ENCODE peak calls at places on chromosomes 6 and 20, in five cellular contexts. W is IMR-90, C is A549, I is mesendoderm, G is GM23248. F is an unnamed sample.

GRCh38 chr20:47886454-47887041 is 101.3 kb upstream of the SULF2 start:
- DNase-seq in W (no peak), C (no peak), I (no peak), G (no peak), F (no peak)

GRCh38 chr20:1462001-1462400 is 4.6 kb downstream of the NSFL1C start:
- DNase-seq in W (no peak), C (no peak), I (no peak), G (no peak), F (no peak)

GRCh38 chr20:44833437-44833836 is 23.1 kb upstream of the RIMS4 start:
- DNase-seq in W (no peak), C (no peak), I (no peak), G (no peak), F (no peak)

GRCh38 chr20:50306478-50307423 is 116.1 kb downstream of the CEBPB start:
- DNase-seq in W (no peak), C (no peak), I (no peak), G (no peak), F (no peak)

GRCh38 chr6:20061952-20062351 is 150.3 kb downstream of the MBOAT1 start:
- DNase-seq in W (no peak), C (no peak), I (no peak), G (no peak), F (no peak)

GRCh38 chr6:155001482-155001881 is 6.4 kb downstream of the TIAM2 start:
- DNase-seq in W (peak; percentile 47), C (no peak), I (no peak), G (no peak), F (no peak)

GRCh38 chr20:63212393-63212730 is 3.6 kb downstream of the YTHDF1 start:
- DNase-seq in W (no peak), C (no peak), I (peak; percentile 40), G (peak; percentile 29), F (no peak)

GRCh38 chr20:13443690-13444089 is 195.0 kb downstream of the TASP1 start:
- DNase-seq in W (no peak), C (no peak), I (no peak), G (no peak), F (no peak)

GRCh38 chr6:10800810-10801209 is 37.5 kb downstream of the MAK start:
- DNase-seq in W (peak; percentile 60), C (peak; percentile 47), I (peak; percentile 28), G (peak; percentile 43), F (peak; percentile 4)

GRCh38 chr20:56628015-56628872 is 862 bp upstream of the TFAP2C start:
- DNase-seq in W (no peak), C (peak; percentile 55), I (peak; percentile 60), G (peak; percentile 66), F (no peak)

GRCh38 chr20:35514371-35514960 is 15.0 kb downstream of the C20orf173 start:
- DNase-seq in W (no peak), C (no peak), I (no peak), G (no peak), F (no peak)

GRCh38 chr20:58792426-58792825 is 58.3 kb downstream of the GNAS-AS1 start:
- DNase-seq in W (no peak), C (no peak), I (no peak), G (no peak), F (no peak)

GRCh38 chr6:108779521-108779920 is 68.7 kb upstream of the ARMC2 start:
- DNase-seq in W (no peak), C (no peak), I (no peak), G (peak; percentile 42), F (no peak)

GRCh38 chr20:7171911-7172310 is 404.4 kb downstream of the BMP2 start:
- DNase-seq in W (no peak), C (no peak), I (peak; percentile 37), G (peak; percentile 33), F (no peak)

GRCh38 chr6:139390447-139390846 is 16.0 kb upstream of the CITED2 start:
- DNase-seq in W (no peak), C (no peak), I (no peak), G (no peak), F (no peak)

GRCh38 chr6:9224539-9224938 is 789.2 kb upstream of the SLC35B3 start:
- DNase-seq in W (no peak), C (no peak), I (no peak), G (peak; percentile 12), F (no peak)

GRCh38 chr20:35277531-35278395 is at the start of gene MMP24OS:
- DNase-seq in W (peak; percentile 82), C (peak; percentile 84), I (peak; percentile 96), G (peak; percentile 94), F (peak; percentile 66)

GRCh38 chr6:42313038-42313437 is 95.4 kb upstream of the MRPS10 start:
- DNase-seq in W (peak; percentile 84), C (no peak), I (no peak), G (peak; percentile 76), F (no peak)

GRCh38 chr6:141153563-141153962 is 979.2 kb upstream of the GJE1 start:
- DNase-seq in W (no peak), C (no peak), I (peak; percentile 41), G (no peak), F (no peak)

GRCh38 chr6:106527979-106528378 is 101.3 kb downstream of the RTN4IP1 start:
- DNase-seq in W (peak; percentile 98), C (peak; percentile 40), I (no peak), G (peak; percentile 94), F (peak; percentile 83)

GRCh38 chr20:48791666-48792071 is 36.1 kb downstream of the PREX1 start:
- DNase-seq in W (peak; percentile 32), C (no peak), I (no peak), G (peak; percentile 80), F (no peak)

DNA sequence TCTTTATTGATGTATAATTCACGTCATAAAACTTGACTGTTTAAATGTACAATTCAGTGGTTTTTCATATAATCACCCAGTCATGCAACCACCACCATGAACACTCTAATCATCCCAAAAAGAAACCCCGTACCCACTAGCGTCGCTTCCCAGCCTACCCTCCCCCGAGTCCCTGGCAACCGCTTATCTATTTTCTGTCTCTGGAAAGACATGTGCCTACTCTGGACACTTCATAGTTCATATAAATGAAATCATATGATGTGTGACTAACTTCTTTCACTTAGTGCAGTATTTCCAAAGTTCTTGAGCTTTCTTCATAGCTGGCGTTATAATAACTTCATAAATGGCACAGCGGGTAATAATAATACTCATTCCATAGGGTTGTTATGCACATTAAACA is 215.2 kb downstream of the MYLK4 start:
- DNase-seq in W (no peak), C (no peak), I (no peak), G (no peak), F (no peak)
- H3K4me2 ChIP-seq in W (no peak overlapping the region), C (no peak overlapping the region), I (no peak overlapping the region), G (no peak overlapping the region), F (no peak overlapping the region)

GRCh38 chr20:37803476-37804307 is 99.2 kb upstream of the VSTM2L start:
- DNase-seq in W (no peak), C (no peak), I (peak; percentile 45), G (no peak), F (no peak)
- H3K4me2 ChIP-seq in W (no peak overlapping the region), C (no peak overlapping the region), I (no peak overlapping the region), G (no peak overlapping the region), F (no peak overlapping the region)

DNA sequence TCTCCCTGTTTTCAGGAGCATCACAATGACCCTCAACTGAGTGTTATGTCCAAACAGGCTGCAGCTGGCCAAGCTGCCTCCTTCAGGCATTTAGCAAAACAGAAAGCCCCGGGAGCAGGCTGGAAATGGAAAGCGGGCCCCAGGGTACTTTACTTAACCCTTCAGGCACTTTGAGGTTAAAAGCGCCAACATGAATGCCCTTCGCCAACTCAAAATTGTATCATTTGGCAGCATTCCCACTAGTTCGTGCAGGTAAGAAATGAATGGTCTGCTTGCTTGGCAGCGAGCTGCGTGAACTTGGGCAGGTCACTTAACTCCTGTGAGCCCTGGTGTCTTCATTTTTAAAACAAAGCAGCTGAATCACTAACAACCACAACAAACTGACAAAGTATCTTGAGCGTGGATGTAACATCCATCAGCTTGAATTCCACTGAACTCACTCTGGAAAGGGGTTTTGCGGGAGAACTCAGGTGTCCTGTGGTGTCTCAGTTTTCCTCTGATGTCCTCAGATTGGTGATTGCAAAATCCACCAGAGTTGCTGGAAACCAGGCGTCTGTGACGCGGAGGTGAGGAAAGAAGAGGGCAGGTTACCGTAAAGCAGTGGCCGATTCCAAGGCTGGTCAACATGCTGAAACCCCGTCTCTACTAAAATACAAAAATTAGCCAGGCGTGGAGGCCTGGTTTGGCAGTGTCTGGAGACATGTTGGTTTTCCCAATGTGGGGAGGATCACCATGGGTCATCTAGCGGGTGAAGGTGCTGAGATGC is 118.8 kb upstream of the ZNF217 start:
- DNase-seq in W (no peak), C (no peak), I (no peak), G (no peak), F (no peak)
- H3K4me2 ChIP-seq in W (no peak overlapping the region), C (no peak overlapping the region), I (no peak overlapping the region), G (no peak overlapping the region), F (no peak overlapping the region)

GRCh38 chr20:33105336-33105924 is 26.0 kb downstream of the BPIFB4 start:
- DNase-seq in W (no peak), C (no peak), I (no peak), G (no peak), F (no peak)
- H3K4me2 ChIP-seq in W (no peak overlapping the region), C (no peak overlapping the region), I (no peak overlapping the region), G (no peak overlapping the region), F (no peak overlapping the region)

DNA sequence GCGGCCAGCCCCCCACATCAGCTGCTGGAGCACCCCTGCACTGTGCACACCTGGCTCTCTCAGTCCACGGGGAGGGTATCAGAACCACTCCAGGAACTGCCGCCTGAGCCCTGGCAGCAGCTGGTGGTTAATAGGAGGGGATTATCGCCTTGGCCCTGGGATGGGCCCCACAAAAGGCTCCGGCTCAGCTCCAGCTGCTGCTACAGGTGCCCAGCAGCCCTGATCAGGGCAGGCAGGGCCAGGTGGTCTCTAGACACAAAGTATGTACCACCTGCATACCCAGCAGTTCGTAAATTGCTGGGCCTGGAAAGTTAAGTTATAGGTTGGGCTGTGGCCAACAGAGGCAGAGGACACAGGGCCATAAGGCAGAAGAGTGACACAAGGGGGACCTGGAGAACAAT is 35.1 kb downstream of the RRBP1 start:
- DNase-seq in W (no peak), C (no peak), I (no peak), G (no peak), F (no peak)
- H3K4me2 ChIP-seq in W (no peak overlapping the region), C (no peak overlapping the region), I (no peak overlapping the region), G (no peak overlapping the region), F (no peak overlapping the region)

DNA sequence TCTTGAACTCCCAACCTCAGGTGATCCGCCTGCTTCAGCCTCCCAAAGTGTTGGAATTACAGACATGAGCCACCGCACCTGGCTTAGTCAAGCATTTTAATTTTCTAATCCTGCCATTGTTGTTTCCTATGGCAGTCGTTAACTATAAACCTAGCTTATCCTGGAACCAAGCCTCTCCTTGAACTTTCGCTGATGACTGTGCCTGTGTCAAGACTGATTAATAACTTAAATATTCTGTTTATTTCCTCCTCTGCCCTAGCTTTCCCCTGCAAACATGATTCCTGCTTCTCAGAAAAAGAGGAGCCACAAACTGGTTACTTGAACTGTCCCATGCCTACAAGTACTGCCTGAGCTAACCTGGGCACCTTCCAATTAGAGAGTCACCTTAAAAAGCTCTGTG is 1.5 kb downstream of the VNN1 start:
- DNase-seq in W (peak; percentile 62), C (no peak), I (no peak), G (peak; percentile 74), F (no peak)
- H3K4me2 ChIP-seq in W (no peak overlapping the region), C (peak overlapping the region; percentile 35), I (no peak overlapping the region), G (peak overlapping the region; percentile 39), F (no peak overlapping the region)

DNA sequence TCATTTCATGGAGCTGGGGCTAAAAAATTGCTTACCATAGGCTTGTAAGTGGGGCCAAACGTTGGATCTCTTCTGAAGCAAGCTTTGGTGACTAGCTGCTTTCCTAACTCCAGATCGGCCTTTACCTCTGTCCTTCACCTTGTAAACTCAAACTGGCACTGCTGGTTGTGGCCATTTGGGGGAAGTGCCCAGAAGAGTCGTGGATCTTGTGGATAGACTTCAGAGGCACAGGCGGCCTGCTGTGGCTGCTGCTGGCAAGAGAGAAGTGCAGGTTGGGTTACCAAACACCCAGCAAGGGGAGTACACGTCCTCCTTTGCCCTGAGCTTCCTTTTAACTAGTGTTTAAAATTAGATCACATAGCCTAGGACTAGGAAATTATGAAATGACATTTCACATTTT is 36.8 kb upstream of the KLHL31 start:
- DNase-seq in W (no peak), C (no peak), I (no peak), G (no peak), F (no peak)
- H3K4me2 ChIP-seq in W (no peak overlapping the region), C (no peak overlapping the region), I (no peak overlapping the region), G (no peak overlapping the region), F (no peak overlapping the region)